ENCODE peak calls at places on chromosomes 1 and 21, in nine cellular contexts. E is kidney epithelial cell; S is psoas muscle; W is GF-D8; V is RWPE2; B is activated naive CD8-positive, alpha-beta T cell treated with anti-CD3 and anti-CD28 coated beads, Interleukin-2, amount 50 U/mL, for 16 hours; L is non-pigmented ciliary epithelial cell; T is NCI-H1105 treated with DMSO at 0.1 percent for 48 hours; Y is amygdala. K is an unnamed sample.

GRCh38 chr1:182215797-182216196 is 154.3 kb upstream of the ZNF648 start:
- DNase-seq in E (no peak), S (no peak), W (no peak), V (no peak), B (no peak), L (no peak), T (no peak), Y (no peak), K (no peak)

GRCh38 chr1:56511323-56511722 is 68.0 kb downstream of the PLPP3 start:
- DNase-seq in E (no peak), S (no peak), W (no peak), V (no peak), B (no peak), L (no peak), T (no peak), Y (no peak), K (no peak)

GRCh38 chr1:185279571-185279970 is 37.5 kb downstream of the IVNS1ABP start:
- DNase-seq in E (no peak), S (no peak), W (no peak), V (no peak), B (no peak), L (no peak), T (no peak), Y (no peak), K (no peak)

GRCh38 chr21:46459356-46460112 is 843 bp downstream of the DIP2A start:
- DNase-seq in E (no peak), S (peak), W (peak), V (no peak), B (no peak), L (no peak), T (no peak), Y (no peak), K (peak)

GRCh38 chr1:184747089-184747955 is 7.3 kb downstream of the EDEM3 start:
- DNase-seq in E (no peak), S (no peak), W (peak), V (no peak), B (no peak), L (no peak), T (no peak), Y (no peak), K (no peak)

GRCh38 chr1:206021796-206022365 is 1.8 kb downstream of the CTSE start:
- DNase-seq in E (no peak), S (no peak), W (no peak), V (no peak), B (no peak), L (no peak), T (no peak), Y (no peak), K (no peak)

GRCh38 chr21:25638634-25639166 is 358 bp upstream of the JAM2 start:
- DNase-seq in E (no peak), S (no peak), W (no peak), V (no peak), B (no peak), L (no peak), T (no peak), Y (no peak), K (no peak)

GRCh38 chr21:34986561-34987533 is 62.3 kb downstream of the RUNX1 start:
- DNase-seq in E (peak), S (no peak), W (no peak), V (no peak), B (peak), L (peak), T (no peak), Y (no peak), K (no peak)

GRCh38 chr1:192311281-192311680 is 5.5 kb upstream of the RGS21 start:
- DNase-seq in E (peak), S (no peak), W (peak), V (no peak), B (no peak), L (peak), T (peak), Y (no peak), K (no peak)

GRCh38 chr1:243712890-243713425 is 137.1 kb downstream of the AKT3 start:
- DNase-seq in E (no peak), S (no peak), W (no peak), V (no peak), B (no peak), L (no peak), T (peak), Y (no peak), K (no peak)

GRCh38 chr1:31870086-31870736 is 54.4 kb upstream of the SPOCD1 start:
- DNase-seq in E (no peak), S (no peak), W (no peak), V (no peak), B (no peak), L (no peak), T (no peak), Y (no peak), K (no peak)

GRCh38 chr1:109427171-109427467 is 871 bp upstream of the PSMA5 start:
- DNase-seq in E (no peak), S (no peak), W (no peak), V (no peak), B (no peak), L (no peak), T (no peak), Y (no peak), K (no peak)

GRCh38 chr1:206769331-206769731 is 1.2 kb upstream of the IL19 start:
- DNase-seq in E (no peak), S (no peak), W (no peak), V (no peak), B (peak), L (no peak), T (no peak), Y (no peak), K (no peak)

GRCh38 chr21:42062543-42063022 is 8.5 kb upstream of the UMODL1 start:
- DNase-seq in E (no peak), S (peak), W (no peak), V (no peak), B (peak), L (no peak), T (no peak), Y (no peak), K (peak)

GRCh38 chr1:21299007-21299406 is 8.7 kb upstream of the ECE1 start:
- DNase-seq in E (no peak), S (no peak), W (no peak), V (no peak), B (no peak), L (no peak), T (no peak), Y (no peak), K (no peak)

GRCh38 chr1:89605692-89606091 is 27.2 kb upstream of the LRRC8C start:
- DNase-seq in E (peak), S (no peak), W (no peak), V (peak), B (no peak), L (no peak), T (no peak), Y (no peak), K (no peak)

GRCh38 chr1:58573705-58574591 is 3.1 kb downstream of the TACSTD2 start:
- DNase-seq in E (no peak), S (no peak), W (no peak), V (no peak), B (no peak), L (no peak), T (no peak), Y (no peak), K (no peak)

GRCh38 chr1:94382163-94382562 is 36.0 kb upstream of the ABCD3 start:
- DNase-seq in E (no peak), S (no peak), W (peak), V (no peak), B (no peak), L (no peak), T (no peak), Y (no peak), K (no peak)

GRCh38 chr1:156499703-156500577 is 635 bp downstream of the MEF2D start:
- DNase-seq in E (no peak), S (peak), W (no peak), V (no peak), B (no peak), L (no peak), T (no peak), Y (no peak), K (peak)

K was measured in head of caudate nucleus.